ENCODE peak calls at places on chromosomes 11 and 22, in ten cellular contexts. One of them, this sample, is unnamed.

GRCh38 chr11:128422576-128423370 is 164.6 kb downstream of the ETS1 start:
- DNase-seq in naive B cell: no peak
- DNase-seq in T-helper 1 cell: peak; percentile 82
- DNase-seq in fibroblast of the conjunctiva: no peak
- DNase-seq in AG10803: no peak
- DNase-seq in right lobe of liver: no peak
- DNase-seq in iris pigment epithelial cell: no peak
- DNase-seq in stimulated activated CD4-positive, alpha-beta T cell treated with anti-CD3 and anti-CD28 coated beads, Interleukin-1b, Interleukin-23, amount 100 ng/mL, for 24 hours: peak; percentile 74
- DNase-seq in nephron progenitor cell: no peak
- DNase-seq in NCI-H774: no peak
- DNase-seq in this sample: no peak

GRCh38 chr11:6232899-6233298 is 1.5 kb downstream of the FHIP1B start:
- DNase-seq in fibroblast of the conjunctiva: no peak
- DNase-seq in stimulated activated CD4-positive, alpha-beta T cell treated with anti-CD3 and anti-CD28 coated beads, Interleukin-1b, Interleukin-23, amount 100 ng/mL, for 24 hours: no peak
- DNase-seq in T-helper 1 cell: no peak
- DNase-seq in NCI-H774: no peak
- DNase-seq in nephron progenitor cell: no peak
- DNase-seq in AG10803: no peak
- DNase-seq in naive B cell: no peak
- DNase-seq in iris pigment epithelial cell: no peak
- DNase-seq in right lobe of liver: no peak
- DNase-seq in this sample: no peak

GRCh38 chr11:23021287-23021863 is 161.1 kb upstream of the CCDC179 start:
- DNase-seq in fibroblast of the conjunctiva: peak; percentile 20
- DNase-seq in nephron progenitor cell: peak; percentile 38
- DNase-seq in right lobe of liver: no peak
- DNase-seq in NCI-H774: no peak
- DNase-seq in naive B cell: no peak
- DNase-seq in stimulated activated CD4-positive, alpha-beta T cell treated with anti-CD3 and anti-CD28 coated beads, Interleukin-1b, Interleukin-23, amount 100 ng/mL, for 24 hours: no peak
- DNase-seq in T-helper 1 cell: no peak
- DNase-seq in AG10803: peak; percentile 15
- DNase-seq in iris pigment epithelial cell: peak; percentile 39
- DNase-seq in this sample: peak; percentile 20

GRCh38 chr11:821513-822371 is 3.0 kb downstream of the PNPLA2 start:
- DNase-seq in stimulated activated CD4-positive, alpha-beta T cell treated with anti-CD3 and anti-CD28 coated beads, Interleukin-1b, Interleukin-23, amount 100 ng/mL, for 24 hours: no peak
- DNase-seq in naive B cell: no peak
- DNase-seq in right lobe of liver: no peak
- DNase-seq in nephron progenitor cell: no peak
- DNase-seq in T-helper 1 cell: no peak
- DNase-seq in fibroblast of the conjunctiva: no peak
- DNase-seq in AG10803: no peak
- DNase-seq in iris pigment epithelial cell: no peak
- DNase-seq in NCI-H774: no peak
- DNase-seq in this sample: no peak

GRCh38 chr11:117696489-117696888 is 100.5 kb downstream of the DSCAML1 start:
- DNase-seq in fibroblast of the conjunctiva: no peak
- DNase-seq in right lobe of liver: no peak
- DNase-seq in iris pigment epithelial cell: no peak
- DNase-seq in T-helper 1 cell: no peak
- DNase-seq in NCI-H774: peak; percentile 45
- DNase-seq in AG10803: no peak
- DNase-seq in nephron progenitor cell: no peak
- DNase-seq in stimulated activated CD4-positive, alpha-beta T cell treated with anti-CD3 and anti-CD28 coated beads, Interleukin-1b, Interleukin-23, amount 100 ng/mL, for 24 hours: no peak
- DNase-seq in naive B cell: no peak
- DNase-seq in this sample: no peak

GRCh38 chr11:118638726-118639125 is 31.3 kb downstream of the PHLDB1 start:
- DNase-seq in nephron progenitor cell: no peak
- DNase-seq in AG10803: no peak
- DNase-seq in naive B cell: no peak
- DNase-seq in NCI-H774: no peak
- DNase-seq in T-helper 1 cell: no peak
- DNase-seq in right lobe of liver: no peak
- DNase-seq in iris pigment epithelial cell: no peak
- DNase-seq in fibroblast of the conjunctiva: no peak
- DNase-seq in stimulated activated CD4-positive, alpha-beta T cell treated with anti-CD3 and anti-CD28 coated beads, Interleukin-1b, Interleukin-23, amount 100 ng/mL, for 24 hours: no peak
- DNase-seq in this sample: no peak

GRCh38 chr22:49014227-49015201 is 813.2 kb downstream of the BRD1 start:
- DNase-seq in T-helper 1 cell: no peak
- DNase-seq in right lobe of liver: peak; percentile 50
- DNase-seq in NCI-H774: no peak
- DNase-seq in stimulated activated CD4-positive, alpha-beta T cell treated with anti-CD3 and anti-CD28 coated beads, Interleukin-1b, Interleukin-23, amount 100 ng/mL, for 24 hours: no peak
- DNase-seq in fibroblast of the conjunctiva: no peak
- DNase-seq in nephron progenitor cell: no peak
- DNase-seq in naive B cell: no peak
- DNase-seq in iris pigment epithelial cell: no peak
- DNase-seq in AG10803: no peak
- DNase-seq in this sample: no peak

GRCh38 chr22:24156146-24156914 is 25.0 kb upstream of the SUSD2 start:
- DNase-seq in NCI-H774: no peak
- DNase-seq in nephron progenitor cell: peak; percentile 55
- DNase-seq in T-helper 1 cell: peak; percentile 61
- DNase-seq in naive B cell: peak; percentile 81
- DNase-seq in AG10803: peak; percentile 32
- DNase-seq in stimulated activated CD4-positive, alpha-beta T cell treated with anti-CD3 and anti-CD28 coated beads, Interleukin-1b, Interleukin-23, amount 100 ng/mL, for 24 hours: peak; percentile 32
- DNase-seq in fibroblast of the conjunctiva: no peak
- DNase-seq in right lobe of liver: no peak
- DNase-seq in iris pigment epithelial cell: peak; percentile 67
- DNase-seq in this sample: no peak

This sample was measured in NCI-H446.